ENCODE peak calls at places on chromosome 6, in seven cellular contexts. C is adrenal gland, S is heart left ventricle, J is cardiac muscle cell, P is brain microvascular endothelial cell, E is endodermal cell, L is ovary. N is an unnamed sample.

GRCh38 chr6:158987657-158988056 is 12.3 kb downstream of the RSPH3 start:
- DNase-seq in C (no peak), S (no peak), J (no peak), P (no peak), E (no peak), L (no peak), N (no peak)

GRCh38 chr6:147578159-147578558 is 69.7 kb downstream of the SAMD5 start:
- DNase-seq in C (no peak), S (no peak), J (no peak), P (no peak), E (no peak), L (no peak), N (no peak)

GRCh38 chr6:81727876-81728517 is 24.5 kb downstream of the TENT5A start:
- DNase-seq in C (no peak), S (no peak), J (no peak), P (no peak), E (no peak), L (no peak), N (no peak)

GRCh38 chr6:15948930-15949900 is 179.7 kb upstream of the MYLIP start:
- DNase-seq in C (no peak), S (no peak), J (peak; percentile 60), P (peak; percentile 2), E (peak; percentile 86), L (no peak), N (no peak)

GRCh38 chr6:25132934-25133333 is 146.2 kb upstream of the CARMIL1 start:
- DNase-seq in C (no peak), S (no peak), J (no peak), P (no peak), E (no peak), L (no peak), N (no peak)

GRCh38 chr6:30690403-30691207 is at the start of gene NRM:
- DNase-seq in C (peak; percentile 88), S (peak; percentile 91), J (peak; percentile 91), P (peak; percentile 62), E (peak; percentile 93), L (peak; percentile 89), N (peak; percentile 90)

GRCh38 chr6:9494864-9495263 is 920.0 kb downstream of the TFAP2A start:
- DNase-seq in C (no peak), S (no peak), J (no peak), P (peak; percentile 24), E (no peak), L (no peak), N (no peak)

GRCh38 chr6:130848945-130849344 is 21.7 kb downstream of the SMLR1 start:
- DNase-seq in C (no peak), S (no peak), J (no peak), P (no peak), E (peak; percentile 58), L (no peak), N (no peak)

GRCh38 chr6:54716869-54717268 is 129.7 kb upstream of the FAM83B start:
- DNase-seq in C (no peak), S (no peak), J (no peak), P (no peak), E (no peak), L (no peak), N (no peak)

GRCh38 chr6:34359438-34360158 is 32.9 kb downstream of the NUDT3 start:
- DNase-seq in C (no peak), S (no peak), J (peak; percentile 32), P (peak; percentile 44), E (no peak), L (no peak), N (no peak)

GRCh38 chr6:96853083-96853482 is 15.8 kb upstream of the GPR63 start:
- DNase-seq in C (no peak), S (no peak), J (no peak), P (no peak), E (no peak), L (no peak), N (no peak)

GRCh38 chr6:28081486-28081751 is 1.1 kb downstream of the ZNF165 start:
- DNase-seq in C (no peak), S (no peak), J (no peak), P (no peak), E (no peak), L (no peak), N (no peak)

GRCh38 chr6:170212956-170213636 is 77.8 kb downstream of the DLL1 start:
- DNase-seq in C (no peak), S (no peak), J (no peak), P (no peak), E (peak; percentile 22), L (no peak), N (peak; percentile 60)

DNA sequence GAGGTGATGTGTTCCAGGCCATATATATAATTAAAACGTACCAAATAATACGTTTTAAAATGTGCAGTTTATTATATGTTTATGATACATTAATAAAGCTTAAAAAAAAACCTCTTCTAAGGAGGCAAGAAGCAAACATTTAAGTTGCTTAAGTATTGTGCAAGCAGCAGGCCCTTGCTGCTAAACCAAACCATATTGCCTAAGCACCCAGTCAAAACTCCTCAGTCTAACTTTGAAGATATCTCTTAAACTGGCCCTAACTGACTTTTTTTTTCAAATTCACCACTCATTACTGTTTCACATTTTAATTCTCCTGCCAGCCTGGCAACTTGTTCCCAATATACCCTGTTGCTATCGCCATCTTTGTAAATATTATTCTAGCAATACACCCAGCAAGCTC is 60.9 kb downstream of the C6orf58 start:
- DNase-seq in C (no peak), S (no peak), J (no peak), P (no peak), E (no peak), L (no peak), N (no peak)
- H3K27ac ChIP-seq in C (no peak overlapping the region), S (no peak overlapping the region), J (no peak overlapping the region), P (no peak overlapping the region), E (no peak overlapping the region), L (no peak overlapping the region), N (no peak overlapping the region)

DNA sequence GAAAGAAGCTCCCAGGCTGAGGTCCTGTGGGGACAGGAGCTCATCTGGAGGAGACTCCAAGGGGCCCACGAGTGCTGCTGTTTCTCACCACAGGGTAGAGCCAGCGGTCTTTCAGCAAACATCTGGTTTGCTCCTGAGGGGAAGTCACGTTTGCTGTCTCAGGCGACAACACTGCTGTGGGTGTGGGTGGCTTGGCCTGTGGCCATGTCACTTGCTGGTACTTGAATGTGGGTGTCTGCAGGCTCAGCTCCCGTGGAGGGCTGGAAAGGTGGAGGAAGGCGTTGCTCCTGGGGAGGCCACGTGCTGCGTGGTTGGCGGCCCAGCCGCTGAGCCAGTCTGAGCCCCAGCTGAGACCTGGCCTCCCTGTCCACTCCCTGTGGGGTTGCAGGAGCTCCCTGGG is 52.8 kb upstream of the MPC1 start:
- DNase-seq in C (no peak), S (peak; percentile 58), J (no peak), P (no peak), E (no peak), L (no peak), N (no peak)
- TF ChIP-seq CTCF in C (no peak), S (peak; percentile 22), J (no peak), P (peak; percentile 40), E (peak; percentile 18), L (no peak), N (no peak)

GRCh38 chr6:7725412-7725811 is 487 bp upstream of the BMP6 start:
- DNase-seq in C (no peak), S (no peak), J (no peak), P (no peak), E (no peak), L (no peak), N (no peak)
- H3K4me3 ChIP-seq in C (no peak overlapping the region), S (peak overlapping the region; percentile 58), J (no peak overlapping the region), P (peak overlapping the region; percentile 55), E (no peak overlapping the region), L (peak overlapping the region; percentile 44), N (peak overlapping the region; percentile 69)

GRCh38 chr6:167474725-167475124 is 149.8 kb downstream of the TTLL2 start:
- DNase-seq in C (no peak), S (no peak), J (no peak), P (no peak), E (peak; percentile 44), L (no peak), N (no peak)

GRCh38 chr6:167477688-167478087 is 152.8 kb downstream of the TTLL2 start:
- DNase-seq in C (no peak), S (no peak), J (no peak), P (no peak), E (no peak), L (no peak), N (no peak)

GRCh38 chr6:167476844-167477595 is 152.1 kb downstream of the TTLL2 start:
- DNase-seq in C (no peak), S (no peak), J (no peak), P (no peak), E (peak; percentile 39), L (no peak), N (no peak)

GRCh38 chr6:167474171-167474570 is 149.3 kb downstream of the TTLL2 start:
- DNase-seq in C (no peak), S (no peak), J (no peak), P (no peak), E (no peak), L (no peak), N (no peak)

GRCh38 chr6:167475947-167476346 is 151.1 kb downstream of the TTLL2 start:
- DNase-seq in C (no peak), S (no peak), J (peak; percentile 54), P (no peak), E (peak; percentile 85), L (no peak), N (no peak)
- H3K27ac ChIP-seq in C (no peak overlapping the region), S (no peak overlapping the region), J (no peak overlapping the region), P (no peak overlapping the region), E (no peak overlapping the region), L (no peak overlapping the region), N (no peak overlapping the region)

GRCh38 chr6:168452685-168453377 is 11.8 kb downstream of the SMOC2 start:
- DNase-seq in C (no peak), S (no peak), J (no peak), P (no peak), E (no peak), L (peak; percentile 37), N (no peak)

GRCh38 chr6:168450921-168451320 is 9.9 kb downstream of the SMOC2 start:
- DNase-seq in C (no peak), S (no peak), J (no peak), P (no peak), E (no peak), L (no peak), N (no peak)

GRCh38 chr6:168447741-168448140 is 6.8 kb downstream of the SMOC2 start:
- DNase-seq in C (no peak), S (no peak), J (no peak), P (no peak), E (no peak), L (no peak), N (no peak)

GRCh38 chr6:168448243-168448855 is 7.4 kb downstream of the SMOC2 start:
- DNase-seq in C (no peak), S (no peak), J (no peak), P (no peak), E (no peak), L (no peak), N (no peak)

GRCh38 chr6:168451805-168452204 is 10.8 kb downstream of the SMOC2 start:
- DNase-seq in C (no peak), S (no peak), J (peak; percentile 21), P (no peak), E (peak; percentile 78), L (no peak), N (no peak)
- TF ChIP-seq CTCF in C (peak; percentile 9), S (no peak), J (peak; percentile 36), P (no peak), E (peak; percentile 76), L (no peak), N (no peak)

DNA sequence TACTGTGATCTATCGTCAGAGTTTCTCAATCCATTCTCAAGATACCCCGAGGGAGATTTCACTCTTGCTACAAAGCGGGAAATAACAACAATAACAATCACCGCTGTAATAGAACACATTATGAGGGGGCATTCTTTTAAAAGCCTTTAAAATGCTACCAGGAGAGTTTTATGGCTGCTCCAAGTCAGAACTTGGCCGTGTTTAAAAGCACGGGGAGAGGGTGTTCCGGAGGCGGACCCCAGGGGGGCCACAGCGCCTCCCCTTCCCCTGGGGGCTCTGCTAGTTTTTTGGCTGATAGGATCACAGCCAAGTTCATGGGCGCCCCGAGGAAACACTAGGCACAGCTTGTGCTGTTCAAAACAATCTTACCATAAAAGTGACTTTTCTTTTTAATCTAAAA is 617.1 kb upstream of the AGPAT4 start:
- DNase-seq in C (no peak), S (no peak), J (no peak), P (no peak), E (no peak), L (no peak), N (no peak)
- H3K4me3 ChIP-seq in C (no peak overlapping the region), S (no peak overlapping the region), J (no peak overlapping the region), P (peak overlapping the region; percentile 17), E (no peak overlapping the region), L (no peak overlapping the region), N (no peak overlapping the region)

N was measured in coronary artery.